ENCODE peak calls at places on chromosomes 12 and 14, in four cellular contexts. C is Right ventricle myocardium inferior, Z is substantia nigra, T is NCI-H1105 treated with DMSO at 0.1 percent for 48 hours. H is an unnamed sample.

GRCh38 chr12:97751704-97752103 is 289.1 kb downstream of the RMST start:
- DNase-seq in C (no peak), Z (no peak), T (no peak), H (no peak)

GRCh38 chr12:122413516-122414404 is 8.7 kb downstream of the CLIP1 start:
- DNase-seq in Z (no peak), C (no peak), T (no peak), H (no peak)

GRCh38 chr14:46344327-46344937 is 307.1 kb downstream of the RPL10L start:
- DNase-seq in T (peak; percentile 54), C (no peak), Z (no peak), H (no peak)

GRCh38 chr12:42725839-42726238 is 136.3 kb upstream of the PRICKLE1 start:
- DNase-seq in Z (no peak), C (no peak), T (no peak), H (no peak)

GRCh38 chr12:2894961-2895360 is 4.3 kb downstream of the TULP3 start:
- DNase-seq in T (no peak), Z (no peak), C (no peak), H (no peak)

GRCh38 chr12:70756791-70757190 is 119.6 kb upstream of the PTPRB start:
- DNase-seq in C (no peak), T (peak; percentile 74), Z (no peak), H (no peak)

GRCh38 chr12:117521327-117521726 is 159.9 kb upstream of the NOS1 start:
- DNase-seq in C (no peak), Z (no peak), T (no peak), H (no peak)

GRCh38 chr12:90099288-90099687 is 390.6 kb upstream of the ATP2B1 start:
- DNase-seq in Z (no peak), T (no peak), C (no peak), H (no peak)